ENCODE peak calls at places on chromosomes 11 and 22, in nine cellular contexts. One of them, this sample, is unnamed.

GRCh38 chr11:12007769-12008737 is at the start of gene DKK3:
- DNase-seq in H9: peak; percentile 63
- DNase-seq in GM12865: no peak
- DNase-seq in SK-N-SH: peak; percentile 86
- DNase-seq in foreskin fibroblast: peak; percentile 53
- DNase-seq in ovary: peak; percentile 42
- DNase-seq in IMR-90: peak; percentile 34
- DNase-seq in CD8-positive, alpha-beta T cell: no peak
- DNase-seq in pancreas: no peak
- DNase-seq in this sample: peak; percentile 14

GRCh38 chr11:82750643-82751139 is 17.0 kb upstream of the FAM181B start:
- DNase-seq in SK-N-SH: peak; percentile 47
- DNase-seq in H9: peak; percentile 33
- DNase-seq in pancreas: no peak
- DNase-seq in GM12865: no peak
- DNase-seq in ovary: no peak
- DNase-seq in IMR-90: no peak
- DNase-seq in foreskin fibroblast: peak; percentile 6
- DNase-seq in CD8-positive, alpha-beta T cell: no peak
- DNase-seq in this sample: no peak

GRCh38 chr22:32355760-32356159 is 1.9 kb upstream of the RFPL3 start:
- DNase-seq in SK-N-SH: no peak
- DNase-seq in CD8-positive, alpha-beta T cell: no peak
- DNase-seq in pancreas: no peak
- DNase-seq in GM12865: no peak
- DNase-seq in IMR-90: no peak
- DNase-seq in H9: no peak
- DNase-seq in ovary: no peak
- DNase-seq in foreskin fibroblast: no peak
- DNase-seq in this sample: no peak

GRCh38 chr11:12242071-12242672 is 131.8 kb downstream of the MICAL2 start:
- DNase-seq in CD8-positive, alpha-beta T cell: peak; percentile 5
- DNase-seq in pancreas: peak; percentile 72
- DNase-seq in GM12865: no peak
- DNase-seq in foreskin fibroblast: no peak
- DNase-seq in IMR-90: no peak
- DNase-seq in SK-N-SH: no peak
- DNase-seq in H9: no peak
- DNase-seq in ovary: no peak
- DNase-seq in this sample: no peak

GRCh38 chr22:41387341-41387740 is 5.6 kb downstream of the TEF start:
- DNase-seq in ovary: no peak
- DNase-seq in pancreas: no peak
- DNase-seq in foreskin fibroblast: no peak
- DNase-seq in H9: no peak
- DNase-seq in GM12865: no peak
- DNase-seq in IMR-90: no peak
- DNase-seq in CD8-positive, alpha-beta T cell: no peak
- DNase-seq in SK-N-SH: no peak
- DNase-seq in this sample: no peak

GRCh38 chr11:110850846-110851245 is 138.6 kb upstream of the ARHGAP20 start:
- DNase-seq in SK-N-SH: no peak
- DNase-seq in ovary: no peak
- DNase-seq in GM12865: no peak
- DNase-seq in H9: no peak
- DNase-seq in IMR-90: no peak
- DNase-seq in CD8-positive, alpha-beta T cell: no peak
- DNase-seq in foreskin fibroblast: no peak
- DNase-seq in pancreas: no peak
- DNase-seq in this sample: no peak

GRCh38 chr22:39839917-39840510 is 53.5 kb downstream of the ENTHD1 start:
- DNase-seq in CD8-positive, alpha-beta T cell: no peak
- DNase-seq in GM12865: peak; percentile 55
- DNase-seq in foreskin fibroblast: no peak
- DNase-seq in ovary: no peak
- DNase-seq in SK-N-SH: no peak
- DNase-seq in H9: no peak
- DNase-seq in IMR-90: no peak
- DNase-seq in pancreas: no peak
- DNase-seq in this sample: peak; percentile 12

GRCh38 chr22:46053563-46054090 is 76.7 kb upstream of the WNT7B start:
- DNase-seq in CD8-positive, alpha-beta T cell: peak; percentile 46
- DNase-seq in foreskin fibroblast: peak; percentile 91
- DNase-seq in ovary: peak; percentile 86
- DNase-seq in SK-N-SH: peak; percentile 94
- DNase-seq in IMR-90: peak; percentile 38
- DNase-seq in GM12865: peak; percentile 30
- DNase-seq in H9: no peak
- DNase-seq in pancreas: peak; percentile 88
- DNase-seq in this sample: peak; percentile 76

GRCh38 chr11:109304159-109304558 is 117.8 kb upstream of the C11orf87 start:
- DNase-seq in H9: no peak
- DNase-seq in ovary: no peak
- DNase-seq in CD8-positive, alpha-beta T cell: no peak
- DNase-seq in GM12865: no peak
- DNase-seq in foreskin fibroblast: peak; percentile 30
- DNase-seq in SK-N-SH: no peak
- DNase-seq in pancreas: no peak
- DNase-seq in IMR-90: peak; percentile 30
- DNase-seq in this sample: no peak

GRCh38 chr11:86249307-86250098 is 5.0 kb downstream of the EED start:
- DNase-seq in foreskin fibroblast: no peak
- DNase-seq in ovary: no peak
- DNase-seq in SK-N-SH: no peak
- DNase-seq in GM12865: no peak
- DNase-seq in pancreas: no peak
- DNase-seq in IMR-90: no peak
- DNase-seq in CD8-positive, alpha-beta T cell: no peak
- DNase-seq in H9: no peak
- DNase-seq in this sample: no peak

GRCh38 chr11:48052183-48053040 is 72.1 kb downstream of the PTPRJ start:
- DNase-seq in CD8-positive, alpha-beta T cell: no peak
- DNase-seq in IMR-90: peak; percentile 85
- DNase-seq in GM12865: no peak
- DNase-seq in H9: peak; percentile 65
- DNase-seq in ovary: no peak
- DNase-seq in foreskin fibroblast: peak; percentile 53
- DNase-seq in pancreas: peak; percentile 65
- DNase-seq in SK-N-SH: no peak
- DNase-seq in this sample: no peak

GRCh38 chr11:122700676-122701075 is 45.2 kb downstream of the UBASH3B start:
- DNase-seq in foreskin fibroblast: no peak
- DNase-seq in CD8-positive, alpha-beta T cell: no peak
- DNase-seq in pancreas: no peak
- DNase-seq in IMR-90: no peak
- DNase-seq in H9: no peak
- DNase-seq in ovary: no peak
- DNase-seq in GM12865: no peak
- DNase-seq in SK-N-SH: no peak
- DNase-seq in this sample: no peak

GRCh38 chr22:37623075-37624016 is 14.7 kb downstream of the GGA1 start:
- DNase-seq in IMR-90: peak; percentile 43
- DNase-seq in pancreas: peak; percentile 67
- DNase-seq in SK-N-SH: peak; percentile 94
- DNase-seq in GM12865: peak; percentile 70
- DNase-seq in ovary: peak; percentile 74
- DNase-seq in foreskin fibroblast: peak; percentile 77
- DNase-seq in CD8-positive, alpha-beta T cell: peak; percentile 69
- DNase-seq in H9: peak; percentile 85
- DNase-seq in this sample: peak; percentile 84

DNA sequence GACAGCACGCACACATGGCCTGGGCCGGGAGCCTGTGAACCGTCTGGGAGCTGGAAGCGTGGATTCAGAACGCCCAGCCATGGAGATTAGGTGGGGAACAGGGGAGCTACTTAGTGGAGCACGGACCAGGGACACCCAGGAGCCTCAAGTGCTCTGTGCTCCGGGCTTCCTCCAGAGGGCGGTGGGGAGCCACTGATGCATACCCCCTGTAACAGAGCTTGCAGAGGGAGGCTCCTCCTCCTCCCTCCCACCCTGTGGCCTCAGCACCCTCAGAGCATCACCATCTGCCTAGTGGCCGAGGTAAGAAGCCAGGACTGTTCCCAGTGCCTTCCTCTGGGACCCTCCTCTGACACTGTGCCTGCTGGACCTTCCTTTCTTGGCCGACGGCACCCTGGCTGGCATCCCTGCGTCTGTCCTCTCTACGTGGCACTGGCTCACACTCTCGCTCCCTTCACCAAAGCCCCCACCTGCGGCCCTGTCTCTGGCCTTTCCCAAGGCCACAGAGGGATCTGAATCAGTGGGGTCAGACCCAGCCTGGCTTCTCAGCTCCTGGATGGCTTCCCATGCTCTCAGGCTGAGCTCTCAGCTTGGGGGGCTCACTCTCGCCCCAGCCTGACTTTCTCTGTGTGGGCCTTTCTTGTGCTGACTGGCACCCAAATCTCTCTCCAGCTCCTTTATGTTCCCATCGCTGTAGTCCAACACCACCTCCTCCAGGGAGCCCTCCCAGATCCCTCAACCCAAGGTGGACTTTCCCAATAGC is 780.9 kb downstream of the BRD1 start:
- DNase-seq in CD8-positive, alpha-beta T cell: no peak
- DNase-seq in SK-N-SH: peak; percentile 87
- DNase-seq in foreskin fibroblast: no peak
- DNase-seq in GM12865: no peak
- DNase-seq in H9: peak; percentile 92
- DNase-seq in IMR-90: no peak
- DNase-seq in ovary: no peak
- DNase-seq in pancreas: peak; percentile 57
- DNase-seq in this sample: peak; percentile 70
- TF ChIP-seq CTCF in CD8-positive, alpha-beta T cell: no peak
- TF ChIP-seq CTCF in SK-N-SH: peak; percentile 34
- TF ChIP-seq CTCF in foreskin fibroblast: no peak
- TF ChIP-seq CTCF in GM12865: no peak
- TF ChIP-seq CTCF in H9: peak; percentile 88
- TF ChIP-seq CTCF in IMR-90: no peak
- TF ChIP-seq CTCF in ovary: no peak
- TF ChIP-seq CTCF in pancreas: peak; percentile 48
- TF ChIP-seq CTCF in this sample: peak; percentile 51

DNA sequence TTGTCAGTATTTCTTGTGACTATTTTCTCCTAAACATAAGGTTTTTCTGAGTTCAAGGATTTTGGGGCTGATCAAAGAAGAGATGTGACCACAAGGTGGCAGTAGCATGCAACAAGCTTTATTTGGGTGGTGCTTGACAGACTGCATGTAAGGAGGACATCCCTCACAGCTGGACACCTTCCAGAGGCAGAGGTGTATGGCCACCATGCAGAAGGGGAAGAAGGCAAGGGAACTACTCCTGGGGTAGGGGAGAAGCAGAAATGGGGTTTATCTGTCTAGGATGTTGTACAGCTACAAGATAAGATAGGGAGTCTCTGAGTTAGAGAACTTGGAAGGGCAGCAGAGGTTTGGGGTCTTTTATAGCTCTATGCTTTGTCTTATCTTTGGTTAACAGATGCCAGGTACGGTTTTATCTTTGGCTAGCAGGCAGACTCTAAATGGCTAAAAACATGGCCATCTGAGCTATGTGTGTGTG is 5.1 kb upstream of the BIRC2 start:
- DNase-seq in CD8-positive, alpha-beta T cell: peak; percentile 60
- DNase-seq in pancreas: peak; percentile 59
- DNase-seq in IMR-90: peak; percentile 87
- DNase-seq in GM12865: peak; percentile 87
- DNase-seq in H9: peak; percentile 82
- DNase-seq in ovary: peak; percentile 47
- DNase-seq in SK-N-SH: peak; percentile 60
- DNase-seq in foreskin fibroblast: peak; percentile 92
- DNase-seq in this sample: peak; percentile 48
- TF ChIP-seq CTCF in CD8-positive, alpha-beta T cell: peak; percentile 74
- TF ChIP-seq CTCF in pancreas: peak; percentile 54
- TF ChIP-seq CTCF in IMR-90: peak; percentile 85
- TF ChIP-seq CTCF in GM12865: peak; percentile 83
- TF ChIP-seq CTCF in H9: peak; percentile 91
- TF ChIP-seq CTCF in ovary: peak; percentile 51
- TF ChIP-seq CTCF in SK-N-SH: peak; percentile 88
- TF ChIP-seq CTCF in foreskin fibroblast: peak; percentile 65
- TF ChIP-seq CTCF in this sample: peak; percentile 81

GRCh38 chr11:75375626-75376025 is 23.7 kb upstream of the RPS3 start:
- DNase-seq in foreskin fibroblast: no peak
- DNase-seq in ovary: no peak
- DNase-seq in pancreas: no peak
- DNase-seq in GM12865: no peak
- DNase-seq in CD8-positive, alpha-beta T cell: no peak
- DNase-seq in H9: no peak
- DNase-seq in IMR-90: no peak
- DNase-seq in SK-N-SH: no peak
- DNase-seq in this sample: no peak

GRCh38 chr11:75374646-75375045 is 23.2 kb upstream of the ARRB1 start:
- DNase-seq in IMR-90: no peak
- DNase-seq in CD8-positive, alpha-beta T cell: no peak
- DNase-seq in H9: no peak
- DNase-seq in SK-N-SH: no peak
- DNase-seq in ovary: no peak
- DNase-seq in pancreas: no peak
- DNase-seq in GM12865: no peak
- DNase-seq in foreskin fibroblast: no peak
- DNase-seq in this sample: no peak

GRCh38 chr11:75371930-75372876 is 20.7 kb upstream of the ARRB1 start:
- DNase-seq in ovary: no peak
- DNase-seq in pancreas: no peak
- DNase-seq in foreskin fibroblast: peak; percentile 63
- DNase-seq in CD8-positive, alpha-beta T cell: no peak
- DNase-seq in H9: no peak
- DNase-seq in SK-N-SH: no peak
- DNase-seq in GM12865: no peak
- DNase-seq in IMR-90: no peak
- DNase-seq in this sample: no peak

GRCh38 chr11:75380245-75380644 is 19.1 kb upstream of the RPS3 start:
- DNase-seq in CD8-positive, alpha-beta T cell: no peak
- DNase-seq in GM12865: no peak
- DNase-seq in pancreas: no peak
- DNase-seq in H9: no peak
- DNase-seq in ovary: no peak
- DNase-seq in foreskin fibroblast: no peak
- DNase-seq in IMR-90: no peak
- DNase-seq in SK-N-SH: no peak
- DNase-seq in this sample: no peak

DNA sequence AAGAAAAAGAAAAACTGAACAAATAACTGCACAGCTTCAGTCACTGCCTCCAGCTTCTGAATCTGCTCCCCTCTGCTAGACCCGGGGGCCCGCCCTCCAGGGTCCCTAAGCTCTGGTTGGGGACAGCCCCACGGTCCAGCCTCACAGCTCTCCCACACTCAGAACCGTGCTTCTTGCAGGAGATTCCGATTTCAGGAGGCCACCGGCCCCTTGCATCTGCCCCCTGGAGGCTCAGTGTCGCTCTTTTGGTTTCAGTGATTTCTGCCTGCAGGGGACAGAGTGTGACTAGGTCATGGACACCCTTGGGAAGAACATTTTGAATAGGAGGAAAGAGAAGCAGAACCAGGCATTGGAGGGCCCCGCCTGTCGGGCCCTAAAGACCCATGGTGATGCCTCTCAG is 23.1 kb upstream of the RPS3 start:
- DNase-seq in CD8-positive, alpha-beta T cell: no peak
- DNase-seq in IMR-90: no peak
- DNase-seq in pancreas: no peak
- DNase-seq in H9: peak; percentile 58
- DNase-seq in SK-N-SH: no peak
- DNase-seq in GM12865: no peak
- DNase-seq in foreskin fibroblast: no peak
- DNase-seq in ovary: no peak
- DNase-seq in this sample: no peak
- TF ChIP-seq CTCF in CD8-positive, alpha-beta T cell: no peak
- TF ChIP-seq CTCF in IMR-90: peak; percentile 2
- TF ChIP-seq CTCF in pancreas: no peak
- TF ChIP-seq CTCF in H9: peak; percentile 43
- TF ChIP-seq CTCF in SK-N-SH: peak; percentile 29
- TF ChIP-seq CTCF in GM12865: no peak
- TF ChIP-seq CTCF in foreskin fibroblast: no peak
- TF ChIP-seq CTCF in ovary: no peak
- TF ChIP-seq CTCF in this sample: no peak

GRCh38 chr11:91773090-91773489 is 451.5 kb upstream of the FAT3 start:
- DNase-seq in SK-N-SH: no peak
- DNase-seq in foreskin fibroblast: no peak
- DNase-seq in H9: peak; percentile 57
- DNase-seq in IMR-90: no peak
- DNase-seq in CD8-positive, alpha-beta T cell: no peak
- DNase-seq in ovary: no peak
- DNase-seq in pancreas: no peak
- DNase-seq in GM12865: no peak
- DNase-seq in this sample: no peak
- TF ChIP-seq CTCF in SK-N-SH: peak; percentile 50
- TF ChIP-seq CTCF in foreskin fibroblast: peak; percentile 6
- TF ChIP-seq CTCF in H9: peak; percentile 67
- TF ChIP-seq CTCF in IMR-90: no peak
- TF ChIP-seq CTCF in CD8-positive, alpha-beta T cell: no peak
- TF ChIP-seq CTCF in ovary: no peak
- TF ChIP-seq CTCF in pancreas: no peak
- TF ChIP-seq CTCF in GM12865: no peak
- TF ChIP-seq CTCF in this sample: no peak